ENCODE peak calls at places on chromosomes 4 and X, in five cellular contexts. C, V, E, M and K are unnamed samples.
A peak's percentile ranks its signal among the peaks of the same experiment; 100 is the strongest.

GRCh38 chrX:150482537-150483217 is 85.7 kb upstream of the MTM1 start:
- DNase-seq in C (peak; percentile 32), V (no peak), E (no peak), M (peak; percentile 35), K (peak; percentile 50)

GRCh38 chr4:85039526-85039925 is 73.0 kb upstream of the WDFY3 start:
- DNase-seq in C (peak; percentile 67), V (no peak), E (no peak), M (no peak), K (peak; percentile 49)

GRCh38 chr4:92172203-92172602 is 131.6 kb upstream of the GRID2 start:
- DNase-seq in C (no peak), V (no peak), E (no peak), M (no peak), K (peak; percentile 28)

GRCh38 chr4:100981447-100982204 is 365.7 kb downstream of the PPP3CA start:
- DNase-seq in C (peak; percentile 61), V (no peak), E (no peak), M (no peak), K (peak; percentile 83)

GRCh38 chr4:102825261-102826071 is 1.9 kb downstream of the UBE2D3 start:
- DNase-seq in C (peak; percentile 81), V (peak; percentile 64), E (no peak), M (peak; percentile 62), K (peak; percentile 81)

GRCh38 chrX:78658851-78659744 is at the start of gene RTL3:
- DNase-seq in C (peak; percentile 82), V (no peak), E (no peak), M (no peak), K (peak; percentile 86)

GRCh38 chrX:74853255-74853654 is 72.0 kb downstream of the NEXMIF start:
- DNase-seq in C (no peak), V (no peak), E (no peak), M (no peak), K (no peak)

GRCh38 chrX:52577464-52578173 is 60.8 kb upstream of the XAGE1B start:
- DNase-seq in C (no peak), V (no peak), E (no peak), M (no peak), K (no peak)

GRCh38 chrX:39815621-39816020 is 282.1 kb downstream of the BCOR start:
- DNase-seq in C (peak; percentile 13), V (peak; percentile 32), E (no peak), M (no peak), K (no peak)

GRCh38 chr4:1531683-1532548 is 125.7 kb upstream of the NKX1-1 start:
- DNase-seq in C (no peak), V (no peak), E (peak; percentile 5), M (no peak), K (no peak)

GRCh38 chr4:146124023-146124680 is 51.4 kb upstream of the LSM6 start:
- DNase-seq in C (peak; percentile 11), V (no peak), E (no peak), M (no peak), K (peak; percentile 8)

GRCh38 chrX:154040307-154040756 is 20.6 kb upstream of the IRAK1 start:
- DNase-seq in C (peak; percentile 84), V (no peak), E (no peak), M (peak; percentile 31), K (peak; percentile 87)

GRCh38 chrX:23742174-23742692 is 843 bp downstream of the ACOT9 start:
- DNase-seq in C (peak; percentile 65), V (peak; percentile 37), E (peak; percentile 33), M (peak; percentile 63), K (peak; percentile 80)
- TF ChIP-seq CTCF in C (no peak), V (no peak), E (no peak), M (no peak), K (no peak)

GRCh38 chr4:118941149-118941548 is 52.5 kb downstream of the SYNPO2 start:
- DNase-seq in C (peak; percentile 67), V (no peak), E (no peak), M (no peak), K (peak; percentile 39)
- TF ChIP-seq CTCF in C (no peak), V (no peak), E (no peak), M (no peak), K (no peak)

DNA sequence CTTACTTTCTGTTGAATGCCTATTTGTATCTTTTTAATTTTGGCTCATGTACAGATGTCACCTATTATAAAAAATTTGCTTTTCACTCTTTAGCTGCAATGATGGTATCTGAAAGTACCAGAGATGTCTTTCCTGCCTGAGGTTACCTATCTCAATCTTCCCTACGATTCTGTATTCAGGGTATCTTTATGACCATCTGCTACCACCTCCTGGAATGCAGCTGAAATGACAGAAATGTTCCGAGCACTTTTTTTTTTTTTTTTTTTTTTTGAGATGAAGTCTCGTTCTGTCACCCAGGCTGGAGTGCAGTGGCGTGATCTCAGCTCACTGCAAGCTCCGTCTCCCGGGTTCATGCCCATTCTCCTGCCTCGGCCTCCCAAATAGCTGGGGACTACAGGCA is 136.4 kb downstream of the REPS2 start:
- DNase-seq in C (no peak), V (peak; percentile 9), E (no peak), M (peak; percentile 6), K (peak; percentile 22)
- TF ChIP-seq CTCF in C (no peak), V (peak; percentile 19), E (no peak), M (peak; percentile 60), K (no peak)

DNA sequence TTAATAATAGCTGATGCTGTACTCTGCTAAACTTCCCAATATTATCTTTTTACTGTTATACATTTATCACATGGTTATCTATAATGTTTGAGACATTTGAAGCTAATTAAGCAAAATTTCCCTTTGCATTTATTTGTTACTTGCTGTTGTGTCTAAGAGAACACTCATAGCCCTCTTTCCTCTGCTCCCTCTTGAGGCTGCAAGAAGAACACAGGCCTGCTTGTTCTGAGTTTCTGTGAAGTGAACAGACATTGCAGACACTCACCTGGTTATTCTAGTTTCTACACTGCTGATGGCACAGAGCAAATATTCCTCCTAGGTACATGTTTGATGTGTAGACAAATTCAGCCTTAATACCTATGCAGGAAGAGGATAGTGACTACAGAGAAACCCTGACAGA is 367.8 kb downstream of the GASK1B start:
- DNase-seq in C (no peak), V (no peak), E (no peak), M (no peak), K (no peak)
- TF ChIP-seq CTCF in C (peak; percentile 17), V (no peak), E (no peak), M (peak; percentile 44), K (no peak)

DNA sequence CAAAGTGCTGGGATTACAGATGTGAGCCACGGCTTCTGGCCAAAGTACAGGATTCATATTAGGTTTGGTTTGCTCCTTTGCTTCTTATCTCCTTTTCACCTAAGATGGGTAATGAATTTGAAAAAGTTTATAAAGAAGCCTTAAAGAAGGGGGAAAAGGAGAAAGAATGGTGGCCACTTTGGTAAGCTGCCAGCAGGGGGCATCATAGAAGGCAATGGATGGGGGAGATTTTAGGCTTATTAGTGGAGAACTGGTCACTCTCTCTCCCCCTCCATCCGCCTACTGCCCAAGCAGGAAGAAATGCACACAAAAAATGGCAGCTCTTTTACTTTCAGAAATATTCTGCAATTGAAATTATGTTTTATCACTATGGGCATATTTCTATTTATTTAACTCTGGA is 32.0 kb downstream of the SPARCL1 start:
- DNase-seq in C (no peak), V (peak; percentile 4), E (no peak), M (no peak), K (no peak)
- TF ChIP-seq CTCF in C (peak; percentile 39), V (peak; percentile 74), E (peak; percentile 7), M (peak; percentile 54), K (peak; percentile 26)

GRCh38 chr4:164997941-164998340 is 20.5 kb upstream of the TRIM61 start:
- DNase-seq in C (no peak), V (no peak), E (no peak), M (no peak), K (no peak)

DNA sequence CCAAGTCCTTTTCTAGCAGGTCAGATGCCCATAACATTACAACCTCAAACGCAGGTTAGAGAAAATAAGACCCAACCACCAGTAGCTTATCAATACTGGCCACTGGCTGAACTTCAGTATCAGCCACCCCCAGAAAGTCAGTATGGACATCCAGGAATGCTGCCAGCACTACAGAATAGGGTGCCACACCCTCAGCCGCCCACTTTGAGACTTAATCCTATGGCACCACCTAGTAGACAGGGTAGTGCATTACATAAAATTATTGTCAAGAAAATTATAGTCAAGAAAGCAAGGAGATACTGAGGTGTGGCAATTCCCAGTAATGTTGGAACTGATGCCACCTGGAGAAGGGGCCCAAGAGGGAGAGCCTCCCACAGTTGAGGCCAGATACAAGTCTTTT is 19.9 kb upstream of the TRIM61 start:
- DNase-seq in C (no peak), V (peak; percentile 20), E (no peak), M (no peak), K (no peak)
- TF ChIP-seq CTCF in C (no peak), V (peak; percentile 68), E (no peak), M (peak; percentile 47), K (no peak)